ENCODE peak calls at places on chromosomes 7 and 10, in six cellular contexts. J is lung microvascular endothelial cell, G is WERI-Rb-1, D is Calu3, U is right cardiac atrium, B is GM04504. N is an unnamed sample.

GRCh38 chr7:45136106-45137060 is 21.2 kb upstream of the RAMP3 start:
- DNase-seq in J (peak; percentile 85), G (peak; percentile 54), D (peak; percentile 78), U (no peak), B (peak; percentile 54), N (peak; percentile 86)

GRCh38 chr7:146639291-146639690 is 522.7 kb downstream of the CNTNAP2 start:
- DNase-seq in J (no peak), G (no peak), D (no peak), U (no peak), B (no peak), N (no peak)

GRCh38 chr7:129832701-129833227 is 120.0 kb downstream of the UBE2H start:
- DNase-seq in J (no peak), G (no peak), D (no peak), U (no peak), B (no peak), N (no peak)

GRCh38 chr7:3722396-3722846 is 421.4 kb downstream of the SDK1 start:
- DNase-seq in J (no peak), G (peak; percentile 90), D (no peak), U (peak; percentile 65), B (no peak), N (peak; percentile 68)

GRCh38 chr7:131010714-131011436 is 276.9 kb upstream of the KLF14 start:
- DNase-seq in J (no peak), G (no peak), D (no peak), U (no peak), B (no peak), N (no peak)

GRCh38 chr7:9102846-9103245 is 669.4 kb downstream of the NXPH1 start:
- DNase-seq in J (no peak), G (no peak), D (no peak), U (no peak), B (no peak), N (no peak)

GRCh38 chr7:110771717-110772116 is 319.2 kb upstream of the LRRN3 start:
- DNase-seq in J (no peak), G (no peak), D (no peak), U (no peak), B (no peak), N (no peak)

GRCh38 chr7:130593033-130593432 is 75.5 kb downstream of the COPG2 start:
- DNase-seq in J (no peak), G (no peak), D (no peak), U (no peak), B (no peak), N (no peak)

GRCh38 chr7:95871078-95871848 is 98.9 kb downstream of the DYNC1I1 start:
- DNase-seq in J (peak; percentile 79), G (peak; percentile 38), D (peak; percentile 24), U (no peak), B (peak; percentile 23), N (peak; percentile 80)

GRCh38 chr7:155398944-155399343 is 59.0 kb upstream of the EN2 start:
- DNase-seq in J (no peak), G (peak; percentile 51), D (peak; percentile 28), U (no peak), B (no peak), N (peak; percentile 41)

GRCh38 chr7:157559596-157560257 is 222.9 kb downstream of the DNAJB6 start:
- DNase-seq in J (no peak), G (no peak), D (no peak), U (no peak), B (no peak), N (no peak)

GRCh38 chr10:61404771-61405170 is 48.4 kb downstream of the TMEM26 start:
- DNase-seq in J (no peak), G (no peak), D (no peak), U (no peak), B (peak; percentile 17), N (no peak)

GRCh38 chr7:6628045-6628444 is 9.1 kb upstream of the ZNF316 start:
- DNase-seq in J (no peak), G (no peak), D (no peak), U (no peak), B (no peak), N (no peak)

GRCh38 chr10:72557362-72557761 is 68.5 kb downstream of the MICU1 start:
- DNase-seq in J (no peak), G (no peak), D (no peak), U (no peak), B (peak; percentile 12), N (no peak)